ENCODE peak calls at places on chromosomes 6 and 20, in five cellular contexts. One of them, this sample, is unnamed.

GRCh38 chr20:49585585-49586245 is 17.8 kb upstream of the PTGIS start:
- DNase-seq in GM12878: no peak
- DNase-seq in Peyer's patch: no peak
- DNase-seq in ovary: no peak
- DNase-seq in uterus: no peak
- DNase-seq in this sample: no peak

GRCh38 chr6:132526461-132526860 is 11.6 kb upstream of the TAAR9 start:
- DNase-seq in Peyer's patch: no peak
- DNase-seq in GM12878: no peak
- DNase-seq in ovary: no peak
- DNase-seq in uterus: no peak
- DNase-seq in this sample: no peak

GRCh38 chr6:139732451-139732850 is 358.0 kb upstream of the CITED2 start:
- DNase-seq in ovary: peak; percentile 51
- DNase-seq in Peyer's patch: no peak
- DNase-seq in GM12878: no peak
- DNase-seq in uterus: peak; percentile 26
- DNase-seq in this sample: no peak

GRCh38 chr20:38968090-38968489 is 5.9 kb downstream of the DHX35 start:
- DNase-seq in ovary: no peak
- DNase-seq in Peyer's patch: no peak
- DNase-seq in GM12878: no peak
- DNase-seq in uterus: no peak
- DNase-seq in this sample: no peak

GRCh38 chr6:17334265-17334664 is 53.1 kb downstream of the RBM24 start:
- DNase-seq in uterus: no peak
- DNase-seq in ovary: no peak
- DNase-seq in GM12878: no peak
- DNase-seq in Peyer's patch: no peak
- DNase-seq in this sample: no peak

GRCh38 chr6:151060096-151060741 is 179.5 kb upstream of the AKAP12 start:
- DNase-seq in ovary: peak; percentile 12
- DNase-seq in Peyer's patch: no peak
- DNase-seq in GM12878: no peak
- DNase-seq in uterus: no peak
- DNase-seq in this sample: no peak

GRCh38 chr6:137933696-137934095 is 66.6 kb downstream of the TNFAIP3 start:
- DNase-seq in uterus: peak; percentile 25
- DNase-seq in GM12878: no peak
- DNase-seq in Peyer's patch: no peak
- DNase-seq in ovary: peak; percentile 56
- DNase-seq in this sample: no peak

GRCh38 chr6:1625352-1625773 is 15.6 kb downstream of the FOXC1 start:
- DNase-seq in Peyer's patch: no peak
- DNase-seq in ovary: no peak
- DNase-seq in uterus: no peak
- DNase-seq in GM12878: no peak
- DNase-seq in this sample: no peak

GRCh38 chr6:20447157-20447556 is 45.5 kb downstream of the E2F3 start:
- DNase-seq in GM12878: no peak
- DNase-seq in ovary: no peak
- DNase-seq in uterus: no peak
- DNase-seq in Peyer's patch: no peak
- DNase-seq in this sample: no peak

GRCh38 chr6:26105842-26106241 is 18.6 kb downstream of the HFE start:
- DNase-seq in uterus: no peak
- DNase-seq in Peyer's patch: no peak
- DNase-seq in ovary: no peak
- DNase-seq in GM12878: no peak
- DNase-seq in this sample: no peak

GRCh38 chr6:70282906-70283461 is 19.9 kb downstream of the COL9A1 start:
- DNase-seq in GM12878: no peak
- DNase-seq in uterus: no peak
- DNase-seq in Peyer's patch: no peak
- DNase-seq in ovary: no peak
- DNase-seq in this sample: no peak

GRCh38 chr6:125749864-125750691 is 646 bp downstream of the HEY2 start:
- DNase-seq in GM12878: no peak
- DNase-seq in uterus: no peak
- DNase-seq in Peyer's patch: no peak
- DNase-seq in ovary: peak; percentile 33
- DNase-seq in this sample: no peak

GRCh38 chr6:151716446-151717047 is 90.9 kb upstream of the ESR1 start:
- DNase-seq in ovary: no peak
- DNase-seq in GM12878: no peak
- DNase-seq in uterus: no peak
- DNase-seq in Peyer's patch: no peak
- DNase-seq in this sample: no peak

GRCh38 chr20:49978685-49979029 is 4.1 kb upstream of the SNAI1 start:
- DNase-seq in ovary: no peak
- DNase-seq in uterus: no peak
- DNase-seq in Peyer's patch: no peak
- DNase-seq in GM12878: no peak
- DNase-seq in this sample: no peak

GRCh38 chr6:26197736-26198625 is 110.8 kb downstream of the HFE start:
- DNase-seq in GM12878: no peak
- DNase-seq in uterus: no peak
- DNase-seq in ovary: no peak
- DNase-seq in Peyer's patch: peak; percentile 46
- DNase-seq in this sample: no peak

GRCh38 chr20:8082999-8083398 is 49.1 kb upstream of the PLCB1 start:
- DNase-seq in Peyer's patch: no peak
- DNase-seq in uterus: peak; percentile 17
- DNase-seq in ovary: peak; percentile 51
- DNase-seq in GM12878: no peak
- DNase-seq in this sample: no peak

GRCh38 chr20:22922987-22923386 is 112.1 kb upstream of the SSTR4 start:
- DNase-seq in uterus: no peak
- DNase-seq in ovary: no peak
- DNase-seq in GM12878: no peak
- DNase-seq in Peyer's patch: no peak
- DNase-seq in this sample: no peak

GRCh38 chr6:35165630-35166071 is 24.5 kb upstream of the TCP11 start:
- DNase-seq in ovary: no peak
- DNase-seq in uterus: no peak
- DNase-seq in GM12878: peak; percentile 15
- DNase-seq in Peyer's patch: no peak
- DNase-seq in this sample: no peak

GRCh38 chr20:49279677-49280462 is 2.0 kb upstream of the ZNFX1 start:
- DNase-seq in GM12878: no peak
- DNase-seq in Peyer's patch: no peak
- DNase-seq in ovary: no peak
- DNase-seq in uterus: no peak
- DNase-seq in this sample: no peak

GRCh38 chr6:84967389-84967788 is 203.0 kb upstream of the TBX18 start:
- DNase-seq in ovary: no peak
- DNase-seq in Peyer's patch: no peak
- DNase-seq in GM12878: no peak
- DNase-seq in uterus: no peak
- DNase-seq in this sample: no peak

GRCh38 chr20:4076033-4076432 is 60.7 kb upstream of the RNF24 start:
- DNase-seq in ovary: no peak
- DNase-seq in Peyer's patch: no peak
- DNase-seq in uterus: no peak
- DNase-seq in GM12878: no peak
- DNase-seq in this sample: no peak

GRCh38 chr6:105681061-105681460 is 278.2 kb upstream of the PREP start:
- DNase-seq in uterus: no peak
- DNase-seq in Peyer's patch: no peak
- DNase-seq in ovary: no peak
- DNase-seq in GM12878: no peak
- DNase-seq in this sample: no peak

GRCh38 chr6:163293286-163293685 is 121.2 kb upstream of the QKI start:
- DNase-seq in GM12878: no peak
- DNase-seq in Peyer's patch: no peak
- DNase-seq in ovary: no peak
- DNase-seq in uterus: no peak
- DNase-seq in this sample: no peak

GRCh38 chr6:30264731-30265130 is 51.5 kb upstream of the TRIM26 start:
- DNase-seq in uterus: no peak
- DNase-seq in ovary: no peak
- DNase-seq in Peyer's patch: no peak
- DNase-seq in GM12878: no peak
- DNase-seq in this sample: no peak

GRCh38 chr6:107246972-107247615 is 131.8 kb upstream of the BEND3 start:
- DNase-seq in GM12878: no peak
- DNase-seq in uterus: no peak
- DNase-seq in Peyer's patch: no peak
- DNase-seq in ovary: no peak
- DNase-seq in this sample: no peak

GRCh38 chr20:10218536-10219451 is at the start of gene SNAP25:
- DNase-seq in uterus: peak; percentile 75
- DNase-seq in Peyer's patch: peak; percentile 16
- DNase-seq in ovary: peak; percentile 91
- DNase-seq in GM12878: no peak
- DNase-seq in this sample: peak; percentile 47

GRCh38 chr20:3980260-3981131 is 34.9 kb downstream of the RNF24 start:
- DNase-seq in ovary: peak; percentile 26
- DNase-seq in GM12878: no peak
- DNase-seq in Peyer's patch: no peak
- DNase-seq in uterus: no peak
- DNase-seq in this sample: peak; percentile 49

GRCh38 chr6:11592289-11592906 is 54.8 kb downstream of the TMEM170B start:
- DNase-seq in uterus: no peak
- DNase-seq in GM12878: no peak
- DNase-seq in ovary: no peak
- DNase-seq in Peyer's patch: no peak
- DNase-seq in this sample: no peak

GRCh38 chr6:141354191-141354950 is 778.4 kb upstream of the GJE1 start:
- DNase-seq in GM12878: no peak
- DNase-seq in ovary: no peak
- DNase-seq in Peyer's patch: no peak
- DNase-seq in uterus: no peak
- DNase-seq in this sample: no peak
- TF ChIP-seq CTCF in GM12878: no peak
- TF ChIP-seq CTCF in ovary: no peak
- TF ChIP-seq CTCF in Peyer's patch: no peak
- TF ChIP-seq CTCF in uterus: no peak
- TF ChIP-seq CTCF in this sample: no peak

GRCh38 chr6:53031281-53031680 is 33.9 kb upstream of the FBXO9 start:
- DNase-seq in GM12878: no peak
- DNase-seq in Peyer's patch: no peak
- DNase-seq in uterus: no peak
- DNase-seq in ovary: no peak
- DNase-seq in this sample: no peak
- TF ChIP-seq CTCF in GM12878: no peak
- TF ChIP-seq CTCF in Peyer's patch: no peak
- TF ChIP-seq CTCF in uterus: no peak
- TF ChIP-seq CTCF in ovary: no peak
- TF ChIP-seq CTCF in this sample: no peak

GRCh38 chr6:89612121-89612520 is 26.4 kb downstream of the LYRM2 start:
- DNase-seq in GM12878: no peak
- DNase-seq in uterus: no peak
- DNase-seq in ovary: no peak
- DNase-seq in Peyer's patch: no peak
- DNase-seq in this sample: no peak
- TF ChIP-seq CTCF in GM12878: no peak
- TF ChIP-seq CTCF in uterus: no peak
- TF ChIP-seq CTCF in ovary: no peak
- TF ChIP-seq CTCF in Peyer's patch: no peak
- TF ChIP-seq CTCF in this sample: no peak

GRCh38 chr6:145887969-145888368 is 73.4 kb upstream of the FBXO30 start:
- DNase-seq in uterus: no peak
- DNase-seq in Peyer's patch: no peak
- DNase-seq in GM12878: no peak
- DNase-seq in ovary: no peak
- DNase-seq in this sample: no peak
- TF ChIP-seq CTCF in uterus: peak; percentile 10
- TF ChIP-seq CTCF in Peyer's patch: no peak
- TF ChIP-seq CTCF in GM12878: peak; percentile 62
- TF ChIP-seq CTCF in ovary: no peak
- TF ChIP-seq CTCF in this sample: peak; percentile 64

GRCh38 chr6:146542881-146543210 is 787 bp upstream of the RAB32 start:
- DNase-seq in ovary: no peak
- DNase-seq in Peyer's patch: no peak
- DNase-seq in GM12878: no peak
- DNase-seq in uterus: no peak
- DNase-seq in this sample: no peak

GRCh38 chr6:146545608-146546007 is 2.0 kb downstream of the RAB32 start:
- DNase-seq in GM12878: no peak
- DNase-seq in uterus: no peak
- DNase-seq in Peyer's patch: no peak
- DNase-seq in ovary: no peak
- DNase-seq in this sample: no peak

GRCh38 chr6:146544783-146545182 is 1.1 kb downstream of the RAB32 start:
- DNase-seq in uterus: no peak
- DNase-seq in Peyer's patch: no peak
- DNase-seq in ovary: no peak
- DNase-seq in GM12878: no peak
- DNase-seq in this sample: no peak

GRCh38 chr6:146543940-146544661 is 468 bp downstream of the RAB32 start:
- DNase-seq in ovary: peak; percentile 47
- DNase-seq in GM12878: no peak
- DNase-seq in uterus: no peak
- DNase-seq in Peyer's patch: no peak
- DNase-seq in this sample: peak; percentile 45

DNA sequence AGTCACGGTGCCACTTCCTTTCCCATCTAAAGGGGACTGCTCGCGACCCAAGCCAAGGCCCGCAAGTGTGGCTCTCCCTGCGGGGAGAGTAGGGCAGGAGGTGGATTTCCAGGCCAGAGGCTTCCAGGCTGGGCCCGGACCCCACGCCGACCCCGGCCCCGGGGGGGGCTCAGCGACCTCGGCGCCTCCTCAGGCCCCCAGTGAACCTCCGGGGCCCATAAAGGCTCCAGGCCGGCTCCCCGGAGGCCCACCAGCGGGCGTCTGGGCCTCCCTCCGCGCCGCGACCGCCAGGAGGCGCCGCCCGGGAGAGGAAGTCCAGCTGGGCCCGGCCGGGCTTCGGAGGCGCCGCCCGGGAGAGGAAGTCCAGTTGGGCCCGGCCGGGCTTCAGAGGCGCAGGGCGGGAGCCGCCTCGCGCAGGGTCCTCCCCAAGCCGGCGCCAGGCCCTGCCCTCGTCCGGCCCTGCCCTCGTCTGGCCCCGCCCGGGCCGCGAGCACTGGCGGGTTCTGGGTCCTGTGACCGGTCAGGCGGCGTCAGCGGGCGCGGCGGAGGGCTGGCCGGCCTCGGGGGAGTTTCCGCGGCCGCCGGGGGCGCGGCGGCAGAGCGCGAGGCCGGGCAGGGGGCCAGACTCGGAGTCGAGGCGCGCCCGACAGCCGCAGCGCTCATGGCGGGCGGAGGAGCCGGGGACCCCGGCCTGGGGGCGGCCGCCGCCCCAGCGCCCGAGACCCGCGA is at the start of gene RAB32:
- DNase-seq in ovary: peak; percentile 89
- DNase-seq in GM12878: no peak
- DNase-seq in uterus: peak; percentile 93
- DNase-seq in Peyer's patch: peak; percentile 29
- DNase-seq in this sample: peak; percentile 93
- TF ChIP-seq CTCF in ovary: peak; percentile 82
- TF ChIP-seq CTCF in GM12878: peak; percentile 21
- TF ChIP-seq CTCF in uterus: peak; percentile 84
- TF ChIP-seq CTCF in Peyer's patch: no peak
- TF ChIP-seq CTCF in this sample: peak; percentile 94